ENCODE peak calls at places on chromosomes 11 and 22, in eight cellular contexts. One of them, this sample, is unnamed.

GRCh38 chr11:103947566-103947919 is 88.9 kb upstream of the DDI1 start:
- DNase-seq in endothelial cell of umbilical vein: peak
- DNase-seq in HCT116: no peak
- DNase-seq in right lobe of liver: no peak
- DNase-seq in lower leg skin: no peak
- DNase-seq in spleen: no peak
- DNase-seq in stomach: no peak
- DNase-seq in A549: no peak
- DNase-seq in this sample: no peak

GRCh38 chr22:24681236-24681635 is 78.2 kb downstream of the GGT1 start:
- DNase-seq in lower leg skin: no peak
- DNase-seq in right lobe of liver: no peak
- DNase-seq in A549: no peak
- DNase-seq in endothelial cell of umbilical vein: no peak
- DNase-seq in HCT116: no peak
- DNase-seq in spleen: no peak
- DNase-seq in stomach: no peak
- DNase-seq in this sample: no peak

GRCh38 chr11:93166867-93167266 is 30.9 kb downstream of the SLC36A4 start:
- DNase-seq in lower leg skin: no peak
- DNase-seq in stomach: no peak
- DNase-seq in HCT116: no peak
- DNase-seq in endothelial cell of umbilical vein: peak
- DNase-seq in spleen: no peak
- DNase-seq in right lobe of liver: no peak
- DNase-seq in A549: no peak
- DNase-seq in this sample: no peak

GRCh38 chr11:131916633-131917032 is 546.2 kb downstream of the NTM start:
- DNase-seq in lower leg skin: no peak
- DNase-seq in stomach: no peak
- DNase-seq in right lobe of liver: no peak
- DNase-seq in A549: no peak
- DNase-seq in endothelial cell of umbilical vein: no peak
- DNase-seq in spleen: no peak
- DNase-seq in HCT116: no peak
- DNase-seq in this sample: no peak

GRCh38 chr22:44638966-44639739 is 62.9 kb upstream of the PRR5 start:
- DNase-seq in lower leg skin: peak
- DNase-seq in A549: no peak
- DNase-seq in right lobe of liver: no peak
- DNase-seq in stomach: no peak
- DNase-seq in spleen: peak
- DNase-seq in HCT116: no peak
- DNase-seq in endothelial cell of umbilical vein: peak
- DNase-seq in this sample: no peak

GRCh38 chr11:76263657-76264056 is 57.4 kb upstream of the WNT11 start:
- DNase-seq in endothelial cell of umbilical vein: no peak
- DNase-seq in lower leg skin: no peak
- DNase-seq in right lobe of liver: no peak
- DNase-seq in A549: no peak
- DNase-seq in stomach: no peak
- DNase-seq in HCT116: no peak
- DNase-seq in spleen: no peak
- DNase-seq in this sample: no peak

GRCh38 chr22:46681010-46681409 is 57.0 kb downstream of the CERK start:
- DNase-seq in spleen: no peak
- DNase-seq in endothelial cell of umbilical vein: no peak
- DNase-seq in A549: peak
- DNase-seq in HCT116: no peak
- DNase-seq in right lobe of liver: no peak
- DNase-seq in lower leg skin: no peak
- DNase-seq in stomach: no peak
- DNase-seq in this sample: no peak

GRCh38 chr11:116189378-116190170 is 583.2 kb downstream of the BUD13 start:
- DNase-seq in lower leg skin: no peak
- DNase-seq in endothelial cell of umbilical vein: no peak
- DNase-seq in right lobe of liver: no peak
- DNase-seq in spleen: no peak
- DNase-seq in HCT116: no peak
- DNase-seq in A549: no peak
- DNase-seq in stomach: no peak
- DNase-seq in this sample: no peak

GRCh38 chr11:116948375-116948774 is 111.0 kb upstream of the APOA1 start:
- DNase-seq in right lobe of liver: no peak
- DNase-seq in A549: no peak
- DNase-seq in endothelial cell of umbilical vein: no peak
- DNase-seq in HCT116: peak
- DNase-seq in spleen: no peak
- DNase-seq in lower leg skin: no peak
- DNase-seq in stomach: no peak
- DNase-seq in this sample: no peak

GRCh38 chr11:10441021-10441523 is 14.0 kb upstream of the AMPD3 start:
- DNase-seq in spleen: no peak
- DNase-seq in stomach: no peak
- DNase-seq in HCT116: no peak
- DNase-seq in endothelial cell of umbilical vein: no peak
- DNase-seq in right lobe of liver: no peak
- DNase-seq in lower leg skin: no peak
- DNase-seq in A549: no peak
- DNase-seq in this sample: no peak

GRCh38 chr11:130428271-130428670 is at the start of gene ADAMTS8:
- DNase-seq in lower leg skin: no peak
- DNase-seq in spleen: no peak
- DNase-seq in endothelial cell of umbilical vein: no peak
- DNase-seq in right lobe of liver: no peak
- DNase-seq in HCT116: no peak
- DNase-seq in A549: no peak
- DNase-seq in stomach: no peak
- DNase-seq in this sample: no peak

GRCh38 chr11:45289369-45289768 is 3.2 kb upstream of the SYT13 start:
- DNase-seq in A549: peak
- DNase-seq in stomach: no peak
- DNase-seq in HCT116: no peak
- DNase-seq in lower leg skin: no peak
- DNase-seq in endothelial cell of umbilical vein: no peak
- DNase-seq in spleen: no peak
- DNase-seq in right lobe of liver: no peak
- DNase-seq in this sample: no peak

GRCh38 chr11:110430267-110431211 is 791 bp downstream of the FDX1 start:
- DNase-seq in lower leg skin: no peak
- DNase-seq in endothelial cell of umbilical vein: peak
- DNase-seq in stomach: peak
- DNase-seq in spleen: no peak
- DNase-seq in A549: no peak
- DNase-seq in right lobe of liver: peak
- DNase-seq in HCT116: no peak
- DNase-seq in this sample: no peak

GRCh38 chr22:27554106-27554814 is 247.3 kb downstream of the MN1 start:
- DNase-seq in lower leg skin: peak
- DNase-seq in spleen: no peak
- DNase-seq in HCT116: no peak
- DNase-seq in right lobe of liver: no peak
- DNase-seq in A549: no peak
- DNase-seq in stomach: peak
- DNase-seq in endothelial cell of umbilical vein: peak
- DNase-seq in this sample: peak

DNA sequence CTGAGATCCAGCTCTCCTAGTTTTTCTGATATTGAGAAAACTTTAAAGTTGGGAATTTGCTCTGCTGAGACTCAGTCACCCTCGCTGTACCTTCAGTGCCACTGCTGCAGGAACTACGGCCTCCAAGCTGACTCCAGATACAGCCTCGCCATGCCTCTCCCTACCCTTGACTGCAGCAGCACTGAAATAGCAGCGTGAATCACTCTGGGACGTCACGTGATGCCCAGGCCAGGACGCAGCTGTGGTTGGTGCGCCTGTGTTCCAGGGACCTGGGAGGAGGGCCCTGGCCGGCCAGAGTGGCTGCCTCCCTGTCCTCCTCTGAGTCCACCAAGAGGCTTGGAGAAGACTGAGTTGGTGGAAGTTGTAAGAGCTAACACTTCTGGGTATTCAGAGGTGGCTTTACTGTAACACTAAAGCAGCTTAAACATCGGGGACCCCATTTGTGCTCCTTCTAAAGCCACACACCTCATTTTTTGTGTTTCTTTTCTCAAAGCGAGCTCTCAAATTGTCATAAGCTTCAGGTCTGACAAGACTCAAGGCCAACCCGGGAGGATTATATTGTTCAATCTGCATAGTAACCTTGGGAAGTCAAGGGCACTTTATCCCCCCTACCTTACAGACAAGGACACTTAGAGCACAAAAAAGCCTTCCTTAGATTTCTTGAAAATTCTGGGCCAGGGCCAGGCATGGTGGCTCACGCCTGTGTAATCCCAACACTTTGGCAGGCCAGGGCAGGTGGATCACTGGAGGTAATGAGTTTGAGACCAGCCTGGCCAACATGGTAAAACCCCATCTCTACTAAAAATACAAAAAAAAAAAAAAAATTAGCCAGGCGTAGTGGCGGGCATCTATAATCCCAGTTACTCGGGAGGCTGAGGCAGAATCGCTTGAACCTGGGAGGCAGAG is 4.2 kb upstream of the STIP1 start:
- DNase-seq in HCT116: peak
- DNase-seq in A549: peak
- DNase-seq in right lobe of liver: peak
- DNase-seq in stomach: peak
- DNase-seq in endothelial cell of umbilical vein: peak
- DNase-seq in spleen: peak
- DNase-seq in lower leg skin: peak
- DNase-seq in this sample: peak
- TF ChIP-seq POLR2A in HCT116: peak
- TF ChIP-seq POLR2A in A549: peak
- TF ChIP-seq POLR2A in right lobe of liver: peak
- TF ChIP-seq POLR2A in stomach: no peak
- TF ChIP-seq POLR2A in endothelial cell of umbilical vein: peak
- TF ChIP-seq POLR2A in spleen: peak
- TF ChIP-seq POLR2A in lower leg skin: no peak
- TF ChIP-seq POLR2A in this sample: peak

GRCh38 chr11:14357843-14358728 is 897 bp downstream of the RRAS2 start:
- DNase-seq in lower leg skin: no peak
- DNase-seq in A549: peak
- DNase-seq in right lobe of liver: peak
- DNase-seq in spleen: peak
- DNase-seq in HCT116: peak
- DNase-seq in endothelial cell of umbilical vein: peak
- DNase-seq in stomach: peak
- DNase-seq in this sample: peak
- TF ChIP-seq POLR2A in lower leg skin: no peak
- TF ChIP-seq POLR2A in A549: peak
- TF ChIP-seq POLR2A in right lobe of liver: no peak
- TF ChIP-seq POLR2A in spleen: no peak
- TF ChIP-seq POLR2A in HCT116: no peak
- TF ChIP-seq POLR2A in endothelial cell of umbilical vein: peak
- TF ChIP-seq POLR2A in stomach: no peak
- TF ChIP-seq POLR2A in this sample: no peak

GRCh38 chr11:66006134-66006890 is 4.0 kb downstream of the BANF1 start:
- DNase-seq in stomach: no peak
- DNase-seq in spleen: no peak
- DNase-seq in right lobe of liver: no peak
- DNase-seq in endothelial cell of umbilical vein: no peak
- DNase-seq in lower leg skin: no peak
- DNase-seq in A549: no peak
- DNase-seq in HCT116: no peak
- DNase-seq in this sample: no peak

GRCh38 chr11:66003291-66003690 is 988 bp downstream of the BANF1 start:
- DNase-seq in A549: no peak
- DNase-seq in lower leg skin: no peak
- DNase-seq in stomach: no peak
- DNase-seq in spleen: no peak
- DNase-seq in HCT116: no peak
- DNase-seq in endothelial cell of umbilical vein: no peak
- DNase-seq in right lobe of liver: no peak
- DNase-seq in this sample: no peak

GRCh38 chr11:66004186-66004585 is 1.9 kb downstream of the BANF1 start:
- DNase-seq in endothelial cell of umbilical vein: no peak
- DNase-seq in lower leg skin: no peak
- DNase-seq in right lobe of liver: no peak
- DNase-seq in HCT116: no peak
- DNase-seq in spleen: no peak
- DNase-seq in stomach: no peak
- DNase-seq in A549: no peak
- DNase-seq in this sample: no peak

GRCh38 chr11:66001941-66002647 is at the start of the genes BANF1 and EIF1AD:
- DNase-seq in right lobe of liver: peak
- DNase-seq in lower leg skin: peak
- DNase-seq in stomach: peak
- DNase-seq in spleen: peak
- DNase-seq in A549: peak
- DNase-seq in endothelial cell of umbilical vein: peak
- DNase-seq in HCT116: peak
- DNase-seq in this sample: peak

GRCh38 chr11:66002648-66003225 is 434 bp downstream of the BANF1 start:
- DNase-seq in HCT116: no peak
- DNase-seq in right lobe of liver: peak
- DNase-seq in stomach: peak
- DNase-seq in spleen: no peak
- DNase-seq in A549: peak
- DNase-seq in endothelial cell of umbilical vein: no peak
- DNase-seq in lower leg skin: no peak
- DNase-seq in this sample: peak
- TF ChIP-seq POLR2A in HCT116: no peak
- TF ChIP-seq POLR2A in right lobe of liver: no peak
- TF ChIP-seq POLR2A in stomach: no peak
- TF ChIP-seq POLR2A in spleen: no peak
- TF ChIP-seq POLR2A in A549: peak
- TF ChIP-seq POLR2A in endothelial cell of umbilical vein: peak
- TF ChIP-seq POLR2A in lower leg skin: no peak
- TF ChIP-seq POLR2A in this sample: no peak

GRCh38 chr22:41197046-41197807 is 7.9 kb upstream of the L3MBTL2 start:
- DNase-seq in stomach: peak
- DNase-seq in right lobe of liver: peak
- DNase-seq in A549: peak
- DNase-seq in spleen: peak
- DNase-seq in lower leg skin: peak
- DNase-seq in endothelial cell of umbilical vein: peak
- DNase-seq in HCT116: no peak
- DNase-seq in this sample: peak
- TF ChIP-seq POLR2A in stomach: no peak
- TF ChIP-seq POLR2A in right lobe of liver: peak
- TF ChIP-seq POLR2A in A549: no peak
- TF ChIP-seq POLR2A in spleen: no peak
- TF ChIP-seq POLR2A in lower leg skin: no peak
- TF ChIP-seq POLR2A in endothelial cell of umbilical vein: no peak
- TF ChIP-seq POLR2A in HCT116: no peak
- TF ChIP-seq POLR2A in this sample: no peak